ENCODE peak calls at places on chromosomes 5 and 9, in four cellular contexts. P is breast epithelium, C is fibroblast of the aortic adventitia, B is AG10803. I is an unnamed sample.

GRCh38 chr9:118533101-118533500 is 828.9 kb downstream of the TLR4 start:
- DNase-seq in P (no peak), C (peak), B (peak), I (no peak)

GRCh38 chr9:111959468-111959941 is 62.9 kb downstream of the UGCG start:
- DNase-seq in P (no peak), C (peak), B (peak), I (no peak)

GRCh38 chr5:172458956-172459355 is 4.6 kb upstream of the SH3PXD2B start:
- DNase-seq in P (no peak), C (no peak), B (no peak), I (no peak)

GRCh38 chr5:77972545-77973252 is 196.6 kb upstream of the TBCA start:
- DNase-seq in P (no peak), C (no peak), B (no peak), I (no peak)

GRCh38 chr5:178304761-178305645 is 72.4 kb upstream of the PHYKPL start:
- DNase-seq in P (peak), C (no peak), B (peak), I (no peak)

GRCh38 chr9:93117924-93118862 is 15.9 kb downstream of the NINJ1 start:
- DNase-seq in P (peak), C (no peak), B (no peak), I (no peak)

GRCh38 chr9:111891910-111892499 is 4.6 kb upstream of the UGCG start:
- DNase-seq in P (no peak), C (peak), B (no peak), I (no peak)

GRCh38 chr9:91151014-91151740 is 210.5 kb downstream of the AUH start:
- DNase-seq in P (no peak), C (peak), B (peak), I (no peak)

GRCh38 chr5:14895301-14895700 is 23.7 kb upstream of the ANKH start:
- DNase-seq in P (no peak), C (no peak), B (no peak), I (no peak)

GRCh38 chr9:14993891-14994554 is 83.8 kb upstream of the FREM1 start:
- DNase-seq in P (no peak), C (no peak), B (no peak), I (no peak)

GRCh38 chr5:149581931-149582768 is 852 bp downstream of the ARHGEF37 start:
- DNase-seq in P (no peak), C (peak), B (no peak), I (no peak)

GRCh38 chr5:113199122-113199905 is 222.7 kb downstream of the DCP2 start:
- DNase-seq in P (no peak), C (peak), B (peak), I (no peak)

GRCh38 chr9:77707696-77708095 is 59.6 kb upstream of the GNA14 start:
- DNase-seq in P (no peak), C (peak), B (peak), I (no peak)

GRCh38 chr5:139882961-139883539 is 87.4 kb downstream of the PSD2 start:
- DNase-seq in P (no peak), C (no peak), B (no peak), I (no peak)

GRCh38 chr9:3880851-3881250 is 355.1 kb upstream of the RFX3 start:
- DNase-seq in P (no peak), C (peak), B (peak), I (no peak)

GRCh38 chr5:142225141-142225540 is 99.7 kb downstream of the SPRY4 start:
- DNase-seq in P (no peak), C (no peak), B (no peak), I (no peak)

GRCh38 chr5:33891731-33892418 is at the start of gene ADAMTS12:
- DNase-seq in P (no peak), C (peak), B (peak), I (peak)

GRCh38 chr9:5336683-5337082 is 3.0 kb downstream of the RLN1 start:
- DNase-seq in P (no peak), C (no peak), B (no peak), I (no peak)

GRCh38 chr9:127450170-127450830 is 906 bp downstream of the RPL12 start:
- DNase-seq in P (no peak), C (peak), B (peak), I (no peak)

GRCh38 chr5:176609724-176610429 is at the start of gene GPRIN1:
- DNase-seq in P (no peak), C (peak), B (peak), I (peak)
- TF ChIP-seq CTCF in P (no peak), C (peak), B (no peak), I (peak)

DNA sequence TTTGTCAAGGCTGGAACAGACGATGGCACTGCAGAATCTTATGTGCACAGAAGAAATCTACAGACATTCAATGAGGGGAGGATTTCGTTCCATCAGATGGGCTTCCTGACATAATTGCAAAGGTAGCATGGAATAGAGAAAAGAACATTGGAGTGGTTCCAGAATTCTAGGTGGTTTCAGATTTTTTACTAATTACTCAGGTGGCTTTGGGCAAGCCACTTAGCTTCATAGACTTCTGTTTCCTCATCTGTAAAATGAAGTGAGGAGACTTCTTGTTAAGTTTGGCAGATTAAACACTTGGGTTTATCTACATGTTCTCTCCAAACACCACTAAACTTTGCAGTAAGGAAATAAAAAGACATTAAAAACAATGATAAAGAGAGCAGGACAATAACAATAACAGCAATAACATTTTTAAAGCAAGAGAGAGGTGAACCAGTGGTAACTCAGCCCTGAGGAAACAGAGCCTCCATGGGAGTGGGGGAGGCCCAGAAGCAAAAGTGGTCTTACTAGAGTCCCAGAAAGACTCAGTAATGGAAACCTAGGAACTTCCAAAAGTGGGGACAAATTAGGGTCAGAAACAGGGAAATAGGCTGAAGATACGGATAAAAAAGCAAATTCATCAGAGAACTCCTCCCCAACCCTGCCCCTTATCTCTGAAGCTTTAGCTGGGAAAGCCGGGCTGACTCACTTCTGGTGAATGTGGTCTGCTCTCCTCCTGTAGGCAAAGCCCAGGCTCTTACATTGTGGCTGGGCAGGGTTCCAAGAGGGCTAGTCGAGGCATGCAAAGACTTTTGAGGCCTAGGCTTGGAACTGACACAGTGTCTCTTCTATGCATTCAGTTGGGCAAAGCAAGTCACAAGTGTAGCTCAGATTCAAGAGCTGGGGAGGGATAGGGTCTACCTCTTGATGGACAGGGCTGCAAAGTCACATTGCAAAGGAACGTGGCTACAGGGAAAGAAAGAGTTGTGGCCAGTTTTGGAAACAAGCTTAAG is 11.8 kb upstream of the ACTBL2 start:
- DNase-seq in P (no peak), C (peak), B (peak), I (peak)
- TF ChIP-seq CTCF in P (no peak), C (peak), B (peak), I (no peak)

DNA sequence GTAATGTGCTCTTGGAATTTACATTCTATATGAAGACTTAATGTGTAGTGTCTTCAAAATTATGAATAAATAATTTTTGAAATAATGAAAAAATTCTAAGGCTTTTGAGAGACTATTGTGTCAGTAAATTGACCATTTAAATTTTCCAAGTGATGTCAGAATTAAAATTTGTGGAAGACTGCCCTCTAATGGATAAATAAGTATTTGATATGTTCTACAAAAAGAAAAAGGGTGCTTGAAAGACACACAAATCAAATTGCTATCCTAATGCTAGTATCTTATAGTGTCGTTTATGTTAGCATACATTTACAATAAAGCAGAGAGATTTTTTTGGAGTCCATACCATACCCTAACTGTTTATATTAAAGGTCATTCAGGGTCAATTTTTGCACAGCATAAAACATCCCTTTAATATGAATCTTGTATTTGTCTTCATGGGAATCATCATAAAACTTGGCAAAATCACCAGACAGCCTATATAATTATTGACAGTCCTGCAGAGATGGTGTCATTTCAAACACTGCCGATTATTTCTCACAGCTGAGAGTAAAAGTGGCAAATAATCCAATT is 120.8 kb upstream of the SLC27A6 start:
- DNase-seq in P (no peak), C (peak), B (no peak), I (no peak)
- TF ChIP-seq CTCF in P (peak), C (no peak), B (no peak), I (peak)

GRCh38 chr5:86756839-86757238 is 139.1 kb downstream of the COX7C start:
- DNase-seq in P (no peak), C (no peak), B (no peak), I (no peak)
- TF ChIP-seq CTCF in P (no peak), C (no peak), B (no peak), I (no peak)

DNA sequence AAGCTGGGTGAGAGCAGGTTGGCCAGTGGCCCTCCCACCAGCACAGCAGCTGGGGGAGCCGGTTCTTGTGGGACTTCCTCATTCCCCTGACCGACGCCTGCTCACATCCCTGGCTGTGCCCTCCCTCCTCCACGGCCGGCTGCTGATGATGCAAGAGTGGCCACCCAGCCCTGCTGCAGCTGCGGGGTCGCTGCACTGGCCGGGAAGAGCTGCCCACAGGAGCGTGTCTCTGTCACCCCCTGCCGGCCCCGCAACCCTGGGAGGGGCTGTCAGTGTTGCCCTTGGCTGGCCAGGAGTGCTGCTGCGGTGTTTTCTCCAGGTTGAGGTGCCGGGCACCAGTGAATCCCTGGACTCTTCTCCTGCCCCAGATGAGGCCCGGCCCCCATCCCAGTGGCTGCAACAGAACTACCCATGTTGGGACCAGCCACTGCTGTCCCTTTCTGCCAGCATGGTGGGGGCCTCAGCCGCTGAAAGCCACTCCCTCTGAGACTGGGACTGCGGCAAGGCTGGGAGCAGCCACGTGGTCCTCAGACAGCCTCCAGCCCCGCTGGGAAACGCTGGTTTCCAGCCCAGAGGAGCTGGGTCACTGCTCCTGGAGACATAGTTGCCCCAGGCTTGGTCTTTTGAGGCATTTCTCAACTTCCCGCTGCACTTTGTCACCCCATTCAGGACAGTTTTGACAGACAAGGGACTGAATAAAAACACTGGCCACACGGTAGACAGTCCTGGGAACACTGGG is 739 bp downstream of the CARD9 start:
- DNase-seq in P (no peak), C (peak), B (peak), I (no peak)
- TF ChIP-seq CTCF in P (no peak), C (peak), B (peak), I (peak)

DNA sequence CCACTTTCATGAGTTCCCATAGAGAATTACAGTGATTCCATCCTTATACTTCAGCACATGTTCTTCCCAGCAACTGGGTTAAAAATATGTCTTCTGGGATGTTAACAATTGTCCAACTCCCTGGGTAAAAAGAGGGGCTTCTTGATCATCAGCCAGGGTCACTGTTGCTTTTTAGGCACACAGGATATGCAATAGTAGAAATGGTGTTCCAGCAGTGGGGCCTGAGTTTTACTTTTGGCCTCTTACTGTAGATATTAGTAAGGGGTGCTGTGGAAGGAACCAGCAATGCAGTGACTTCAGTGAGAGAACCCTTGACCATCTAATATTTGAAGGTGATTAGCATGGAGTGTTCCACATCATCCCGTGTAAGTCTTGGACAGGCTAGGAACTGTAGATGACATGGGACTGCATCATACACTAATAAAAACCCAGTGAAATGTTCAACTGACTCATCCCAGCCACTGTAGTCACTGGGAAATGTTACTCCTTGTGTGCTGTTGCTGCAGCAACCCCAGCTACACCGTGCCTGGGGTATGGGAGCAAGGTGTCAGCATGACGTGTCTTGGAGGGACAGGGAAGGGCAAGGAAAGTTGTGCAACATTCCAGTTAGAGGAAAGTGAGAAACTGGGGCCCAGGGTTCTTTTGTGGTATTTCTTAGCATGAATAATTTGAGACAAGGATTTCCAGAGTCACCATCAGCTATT is 610.9 kb downstream of the RAB3C start:
- DNase-seq in P (no peak), C (peak), B (peak), I (no peak)
- TF ChIP-seq CTCF in P (no peak), C (no peak), B (no peak), I (no peak)